ENCODE peak calls at places on chromosomes 7 and 10, in four cellular contexts. H is osteocyte, C is LoVo, V is sciatic nerve. N is an unnamed sample.

GRCh38 chr10:124693801-124694416 is 50.3 kb downstream of the FAM53B start:
- DNase-seq in V (no peak), H (no peak), C (no peak), N (no peak)

GRCh38 chr7:141463986-141464385 is 87.2 kb upstream of the AGK start:
- DNase-seq in H (no peak), V (no peak), C (no peak), N (no peak)

GRCh38 chr10:76209135-76209534 is 777.7 kb downstream of the LRMDA start:
- DNase-seq in H (no peak), V (no peak), C (no peak), N (no peak)

GRCh38 chr7:188174-188573 is 4.2 kb upstream of the FAM20C start:
- DNase-seq in V (no peak), H (no peak), C (no peak), N (no peak)

GRCh38 chr10:3828404-3829192 is 43.6 kb upstream of the KLF6 start:
- DNase-seq in V (no peak), C (peak), H (no peak), N (no peak)

GRCh38 chr7:229184-229964 is 37.0 kb downstream of the FAM20C start:
- DNase-seq in C (no peak), V (peak), H (no peak), N (no peak)

GRCh38 chr7:44884553-44885393 is 557 bp downstream of the PURB start:
- DNase-seq in V (peak), C (peak), H (peak), N (no peak)

GRCh38 chr7:27636326-27637006 is 26.2 kb downstream of the HIBADH start:
- DNase-seq in V (no peak), H (no peak), C (no peak), N (no peak)

GRCh38 chr10:35626971-35627507 is 15.1 kb downstream of the FZD8 start:
- DNase-seq in C (no peak), H (no peak), V (no peak), N (no peak)

GRCh38 chr10:71713135-71714040 is 6.2 kb downstream of the C10orf105 start:
- DNase-seq in C (no peak), V (peak), H (no peak), N (no peak)

GRCh38 chr7:45292481-45292880 is 134.9 kb downstream of the RAMP3 start:
- DNase-seq in C (no peak), V (no peak), H (no peak), N (no peak)

GRCh38 chr7:78472519-78472918 is 673.9 kb downstream of the PHTF2 start:
- DNase-seq in H (no peak), V (no peak), C (no peak), N (no peak)

GRCh38 chr7:107933386-107934013 is 42.5 kb downstream of the DLD start:
- DNase-seq in V (no peak), H (no peak), C (no peak), N (no peak)

GRCh38 chr7:141381794-141382453 is 169.3 kb upstream of the AGK start:
- DNase-seq in V (no peak), H (no peak), C (no peak), N (no peak)

GRCh38 chr7:41695661-41696322 is 7.1 kb downstream of the INHBA start:
- DNase-seq in H (no peak), C (no peak), V (no peak), N (no peak)

GRCh38 chr7:21314954-21315353 is 112.9 kb upstream of the SP4 start:
- DNase-seq in C (no peak), H (no peak), V (no peak), N (no peak)

GRCh38 chr7:5350174-5350463 is 67.4 kb downstream of the SLC29A4 start:
- DNase-seq in V (no peak), C (no peak), H (no peak), N (no peak)

GRCh38 chr10:69497611-69498390 is 46.5 kb downstream of the TSPAN15 start:
- DNase-seq in H (no peak), C (no peak), V (peak), N (no peak)

GRCh38 chr7:157474685-157475084 is 137.9 kb downstream of the DNAJB6 start:
- DNase-seq in V (no peak), C (peak), H (peak), N (peak)

GRCh38 chr10:72421895-72422540 is 67.3 kb upstream of the DNAJB12 start:
- DNase-seq in H (no peak), C (no peak), V (no peak), N (no peak)

GRCh38 chr7:70554646-70555045 is 577.3 kb upstream of the GALNT17 start:
- DNase-seq in C (no peak), V (no peak), H (no peak), N (no peak)

GRCh38 chr10:111106081-111106480 is 29.3 kb downstream of the ADRA2A start:
- DNase-seq in H (no peak), V (no peak), C (no peak), N (no peak)

GRCh38 chr10:85515316-85515715 is 851.3 kb downstream of the GRID1 start:
- DNase-seq in H (no peak), C (no peak), V (no peak), N (no peak)

GRCh38 chr10:72319416-72320254 is 35.1 kb downstream of the DNAJB12 start:
- DNase-seq in V (peak), H (peak), C (peak), N (peak)

GRCh38 chr10:17454181-17454800 is at the start of gene ST8SIA6:
- DNase-seq in V (peak), H (peak), C (peak), N (peak)

GRCh38 chr10:60708666-60709065 is 69.6 kb upstream of the CDK1 start:
- DNase-seq in V (no peak), H (no peak), C (no peak), N (no peak)

GRCh38 chr10:2232479-2232878 is 495.2 kb upstream of the ADARB2 start:
- DNase-seq in V (no peak), H (no peak), C (no peak), N (no peak)

GRCh38 chr7:114539575-114539974 is 125.0 kb downstream of the FOXP2 start:
- DNase-seq in C (no peak), H (no peak), V (no peak), N (no peak)

GRCh38 chr7:16590424-16590823 is 55.1 kb downstream of the ANKMY2 start:
- DNase-seq in H (no peak), C (no peak), V (no peak), N (no peak)

GRCh38 chr7:101608772-101609713 is 20.1 kb downstream of the MYL10 start:
- DNase-seq in V (no peak), C (peak), H (no peak), N (no peak)

GRCh38 chr10:132465889-132466519 is 69.0 kb downstream of the PWWP2B start:
- DNase-seq in H (no peak), V (no peak), C (no peak), N (no peak)

GRCh38 chr7:29005829-29006228 is 47.7 kb upstream of the TRIL start:
- DNase-seq in V (no peak), C (no peak), H (no peak), N (no peak)

GRCh38 chr10:92387289-92387940 is 96.4 kb downstream of the MARCHF5 start:
- DNase-seq in H (no peak), C (peak), V (no peak), N (peak)

GRCh38 chr10:86655596-86655995 is 1.2 kb downstream of the OPN4 start:
- DNase-seq in V (no peak), C (no peak), H (no peak), N (no peak)

GRCh38 chr7:144256112-144256511 is 8.5 kb downstream of the OR2A7 start:
- DNase-seq in H (no peak), V (no peak), C (no peak), N (no peak)

GRCh38 chr10:68900427-68901105 is 549 bp upstream of the DDX50 start:
- DNase-seq in V (peak), C (no peak), H (no peak), N (no peak)

GRCh38 chr7:18016547-18017444 is 10.8 kb downstream of the PRPS1L1 start:
- DNase-seq in C (no peak), V (no peak), H (no peak), N (no peak)